ENCODE peak calls at places on chromosomes 3 and 15, in four cellular contexts. E is CD8-positive, alpha-beta T cell; D is transverse colon; O is cardiac fibroblast. Y is an unnamed sample.

GRCh38 chr3:157754415-157754814 is 251.2 kb upstream of the VEPH1 start:
- DNase-seq in O (no peak), D (no peak), E (no peak), Y (no peak)

GRCh38 chr3:154955907-154956533 is 124.1 kb upstream of the MME start:
- DNase-seq in D (no peak), E (no peak), O (no peak), Y (peak)

GRCh38 chr3:14143271-14143605 is 18.4 kb downstream of the TMEM43 start:
- DNase-seq in D (no peak), E (no peak), O (peak), Y (no peak)

GRCh38 chr3:175003590-175003989 is 144.5 kb downstream of the NAALADL2 start:
- DNase-seq in E (no peak), O (no peak), D (no peak), Y (no peak)

GRCh38 chr3:167884481-167884880 is 149.0 kb downstream of the SERPINI1 start:
- DNase-seq in E (no peak), O (no peak), D (no peak), Y (no peak)

GRCh38 chr3:140296796-140297352 is 361.9 kb downstream of the CLSTN2 start:
- DNase-seq in E (no peak), D (no peak), O (peak), Y (no peak)

GRCh38 chr15:66269326-66270090 is 16.0 kb upstream of the MEGF11 start:
- DNase-seq in O (peak), E (no peak), D (peak), Y (peak)

GRCh38 chr3:147945968-147946519 is 536.9 kb downstream of the ZIC1 start:
- DNase-seq in D (peak), E (no peak), O (peak), Y (peak)

GRCh38 chr15:38844683-38845195 is 280.1 kb upstream of the RASGRP1 start:
- DNase-seq in O (no peak), E (no peak), D (no peak), Y (no peak)

GRCh38 chr3:160485931-160486330 is 36.3 kb upstream of the TRIM59 start:
- DNase-seq in O (no peak), E (no peak), D (no peak), Y (no peak)

GRCh38 chr15:66085128-66085527 is 168.4 kb downstream of the MEGF11 start:
- DNase-seq in E (no peak), D (no peak), O (no peak), Y (peak)

GRCh38 chr3:163043074-163043473 is 1546.5 kb downstream of the OTOL1 start:
- DNase-seq in D (no peak), O (peak), E (no peak), Y (peak)

GRCh38 chr3:181565416-181565815 is 146.3 kb upstream of the SOX2 start:
- DNase-seq in D (no peak), O (no peak), E (no peak), Y (no peak)

GRCh38 chr3:143751643-143752178 is 96.6 kb downstream of the SLC9A9 start:
- DNase-seq in E (peak), O (no peak), D (no peak), Y (no peak)

GRCh38 chr15:78130466-78131294 is 565 bp downstream of the CIB2 start:
- DNase-seq in E (no peak), O (no peak), D (peak), Y (no peak)

GRCh38 chr15:77827860-77828259 is 195.1 kb upstream of the LINGO1 start:
- DNase-seq in D (no peak), O (no peak), E (no peak), Y (no peak)

GRCh38 chr3:114506622-114507300 is 212.9 kb downstream of the TIGIT start:
- DNase-seq in E (no peak), D (no peak), O (peak), Y (no peak)

GRCh38 chr15:82044373-82045178 is 1.2 kb downstream of the MEX3B start:
- DNase-seq in D (peak), E (peak), O (peak), Y (no peak)

GRCh38 chr3:191962324-191962723 is 501.4 kb downstream of the PYDC2 start:
- DNase-seq in O (no peak), D (no peak), E (no peak), Y (no peak)

GRCh38 chr3:183268361-183268760 is 15.3 kb downstream of the B3GNT5 start:
- DNase-seq in E (no peak), D (no peak), O (no peak), Y (no peak)

GRCh38 chr3:112043621-112044201 is 9.2 kb downstream of the TMPRSS7 start:
- DNase-seq in E (peak), O (peak), D (peak), Y (peak)

GRCh38 chr3:50807266-50807665 is 132.5 kb downstream of the DOCK3 start:
- DNase-seq in D (no peak), O (no peak), E (no peak), Y (peak)

GRCh38 chr3:192819001-192819569 is 91.7 kb upstream of the FGF12 start:
- DNase-seq in D (no peak), O (peak), E (no peak), Y (peak)

GRCh38 chr3:157248590-157249425 is 88.9 kb upstream of the CCNL1 start:
- DNase-seq in O (peak), E (no peak), D (no peak), Y (peak)

GRCh38 chr3:24529210-24529609 is 34.6 kb upstream of the THRB start:
- DNase-seq in D (no peak), O (no peak), E (no peak), Y (no peak)

GRCh38 chr3:57221883-57222282 is 5.6 kb upstream of the APPL1 start:
- DNase-seq in E (no peak), D (no peak), O (peak), Y (no peak)
- TF ChIP-seq CTCF in E (no peak), D (no peak), O (peak), Y (no peak)

GRCh38 chr3:136632625-136633081 is 119.5 kb downstream of the STAG1 start:
- DNase-seq in E (no peak), D (no peak), O (peak), Y (peak)

GRCh38 chr3:136631424-136631823 is 120.8 kb downstream of the STAG1 start:
- DNase-seq in O (no peak), D (no peak), E (no peak), Y (no peak)

GRCh38 chr3:136626448-136626847 is 125.7 kb downstream of the STAG1 start:
- DNase-seq in O (peak), E (no peak), D (no peak), Y (no peak)

GRCh38 chr3:136634821-136635220 is 117.4 kb downstream of the STAG1 start:
- DNase-seq in O (no peak), D (no peak), E (no peak), Y (no peak)

GRCh38 chr3:136630911-136631310 is 121.3 kb downstream of the STAG1 start:
- DNase-seq in D (no peak), O (no peak), E (no peak), Y (no peak)
- TF ChIP-seq CTCF in D (no peak), O (no peak), E (no peak), Y (no peak)

DNA sequence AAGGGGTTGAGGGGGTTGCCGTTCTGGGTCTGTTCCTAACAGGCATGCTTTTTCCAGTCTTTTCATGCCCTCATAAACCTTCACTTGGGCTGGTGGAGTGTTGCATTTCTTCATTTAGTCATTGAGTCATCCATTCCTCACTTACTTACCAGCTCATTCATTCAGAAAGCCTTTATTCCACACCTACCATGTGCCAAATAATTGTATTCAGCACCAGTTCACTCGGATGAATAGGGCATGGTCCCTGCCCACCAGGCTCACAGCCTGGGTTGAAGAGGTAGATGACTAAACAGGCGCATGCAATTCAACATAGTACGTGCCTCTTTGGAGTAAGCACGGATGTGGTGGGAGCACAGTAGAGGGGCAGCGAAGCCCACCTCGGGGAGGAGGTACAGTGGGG is 35.1 kb upstream of the THSD4 start:
- DNase-seq in D (no peak), O (no peak), E (no peak), Y (no peak)
- TF ChIP-seq CTCF in D (no peak), O (no peak), E (no peak), Y (no peak)

GRCh38 chr3:17974206-17974841 is 231.9 kb upstream of the TBC1D5 start:
- DNase-seq in E (no peak), D (no peak), O (peak), Y (no peak)
- TF ChIP-seq CTCF in E (no peak), D (peak), O (peak), Y (no peak)

Y was measured in Calu3.